ENCODE peak calls at places on chromosomes 5 and 9, in seven cellular contexts. W is Calu3, Y is PC-9, U is WTC11, E is mucosa of descending colon, B is astrocyte of the cerebellum, Z is HCT116. M is an unnamed sample.

GRCh38 chr5:180636403-180637075 is 12.9 kb downstream of the FLT4 start:
- DNase-seq in W (no peak), Z (no peak), U (peak; percentile 7), E (peak; percentile 11), Y (no peak), B (no peak), M (no peak)

GRCh38 chr9:111102793-111103474 is 64.7 kb upstream of the LPAR1 start:
- DNase-seq in E (no peak), Z (no peak), W (no peak), B (no peak), U (no peak), Y (no peak), M (no peak)

GRCh38 chr9:34463098-34463900 is 4.7 kb downstream of the DNAI1 start:
- DNase-seq in Y (peak; percentile 75), B (no peak), E (no peak), U (no peak), Z (peak; percentile 37), W (peak; percentile 31), M (no peak)

GRCh38 chr9:94639045-94639995 is at the start of gene FBP1:
- DNase-seq in B (no peak), Z (no peak), U (peak; percentile 59), W (peak; percentile 25), E (peak; percentile 83), Y (peak; percentile 60), M (no peak)

GRCh38 chr5:170860818-170861217 is 1.0 kb upstream of the RANBP17 start:
- DNase-seq in W (no peak), U (no peak), B (no peak), Z (no peak), E (no peak), Y (no peak), M (no peak)

GRCh38 chr5:9301200-9301599 is 244.7 kb downstream of the SEMA5A start:
- DNase-seq in E (no peak), Y (peak; percentile 32), Z (no peak), W (no peak), U (no peak), B (no peak), M (no peak)

GRCh38 chr5:168747987-168748777 is 169.0 kb upstream of the PANK3 start:
- DNase-seq in U (peak; percentile 86), Z (peak; percentile 48), Y (no peak), B (no peak), W (peak; percentile 69), E (peak; percentile 37), M (no peak)

GRCh38 chr9:75088646-75089368 is 493 bp downstream of the OSTF1 start:
- DNase-seq in U (peak; percentile 26), B (no peak), Z (no peak), E (peak; percentile 73), Y (peak; percentile 64), W (peak; percentile 70), M (no peak)

GRCh38 chr9:117247271-117247670 is 167.6 kb downstream of the ASTN2 start:
- DNase-seq in E (no peak), W (no peak), B (no peak), Z (no peak), U (no peak), Y (no peak), M (no peak)

GRCh38 chr5:172679621-172680212 is 38.7 kb downstream of the NEURL1B start:
- DNase-seq in B (no peak), E (no peak), W (no peak), Y (no peak), U (no peak), Z (no peak), M (no peak)

GRCh38 chr5:158538506-158539074 is 561.1 kb downstream of the EBF1 start:
- DNase-seq in Y (no peak), W (no peak), B (no peak), Z (no peak), U (peak; percentile 18), E (no peak), M (no peak)

GRCh38 chr9:16002816-16003215 is 450.0 kb downstream of the CCDC171 start:
- DNase-seq in U (no peak), B (no peak), E (no peak), Z (no peak), W (no peak), Y (no peak), M (no peak)

GRCh38 chr5:113090336-113091106 is 113.9 kb downstream of the DCP2 start:
- DNase-seq in Z (no peak), Y (no peak), E (no peak), B (no peak), U (no peak), W (no peak), M (no peak)

GRCh38 chr9:125977223-125977622 is 230.1 kb downstream of the PBX3 start:
- DNase-seq in Y (peak; percentile 53), U (no peak), B (no peak), Z (no peak), W (no peak), E (no peak), M (no peak)

GRCh38 chr5:115214541-115214940 is 44.8 kb upstream of the TRIM36 start:
- DNase-seq in Y (no peak), E (no peak), U (no peak), B (no peak), W (no peak), Z (no peak), M (no peak)

GRCh38 chr9:97801180-97801579 is 51.8 kb upstream of the FOXE1 start:
- DNase-seq in B (no peak), Y (no peak), U (no peak), Z (no peak), E (no peak), W (no peak), M (no peak)

GRCh38 chr9:2319421-2319820 is 302.2 kb upstream of the VLDLR start:
- DNase-seq in Y (no peak), B (no peak), E (no peak), W (no peak), U (no peak), Z (no peak), M (no peak)

GRCh38 chr9:97307091-97307490 is 368 bp upstream of the CCDC180 start:
- DNase-seq in E (peak; percentile 74), B (peak; percentile 49), W (no peak), Z (no peak), U (peak; percentile 99), Y (peak; percentile 49), M (no peak)

GRCh38 chr5:122699226-122699625 is 75.7 kb upstream of the SNX2 start:
- DNase-seq in E (no peak), B (no peak), U (no peak), W (no peak), Y (no peak), Z (no peak), M (no peak)

GRCh38 chr5:90504743-90505142 is 24.6 kb downstream of the LYSMD3 start:
- DNase-seq in E (no peak), B (no peak), U (no peak), Z (no peak), W (no peak), Y (no peak), M (no peak)

GRCh38 chr9:134390537-134390936 is 64.3 kb downstream of the RXRA start:
- DNase-seq in Y (no peak), Z (no peak), W (no peak), E (no peak), B (no peak), U (no peak), M (no peak)

GRCh38 chr5:136077046-136077445 is 48.3 kb downstream of the TGFBI start:
- DNase-seq in Z (no peak), E (no peak), B (no peak), U (no peak), W (no peak), Y (no peak), M (no peak)

GRCh38 chr5:93585054-93585751 is 2.2 kb downstream of the NR2F1 start:
- DNase-seq in Z (no peak), B (no peak), U (peak; percentile 50), E (peak; percentile 33), W (peak; percentile 51), Y (no peak), M (no peak)

GRCh38 chr9:100472268-100472667 is 681 bp upstream of the TMEFF1 start:
- DNase-seq in W (no peak), Z (no peak), E (no peak), U (no peak), Y (no peak), B (no peak), M (no peak)

GRCh38 chr5:179115307-179115706 is 55.1 kb downstream of the ZNF354C start:
- DNase-seq in Y (no peak), Z (no peak), B (no peak), E (no peak), W (no peak), U (no peak), M (no peak)

GRCh38 chr5:107813559-107813958 is 142.8 kb upstream of the EFNA5 start:
- DNase-seq in Y (no peak), E (no peak), B (no peak), W (no peak), Z (no peak), U (no peak), M (no peak)

DNA sequence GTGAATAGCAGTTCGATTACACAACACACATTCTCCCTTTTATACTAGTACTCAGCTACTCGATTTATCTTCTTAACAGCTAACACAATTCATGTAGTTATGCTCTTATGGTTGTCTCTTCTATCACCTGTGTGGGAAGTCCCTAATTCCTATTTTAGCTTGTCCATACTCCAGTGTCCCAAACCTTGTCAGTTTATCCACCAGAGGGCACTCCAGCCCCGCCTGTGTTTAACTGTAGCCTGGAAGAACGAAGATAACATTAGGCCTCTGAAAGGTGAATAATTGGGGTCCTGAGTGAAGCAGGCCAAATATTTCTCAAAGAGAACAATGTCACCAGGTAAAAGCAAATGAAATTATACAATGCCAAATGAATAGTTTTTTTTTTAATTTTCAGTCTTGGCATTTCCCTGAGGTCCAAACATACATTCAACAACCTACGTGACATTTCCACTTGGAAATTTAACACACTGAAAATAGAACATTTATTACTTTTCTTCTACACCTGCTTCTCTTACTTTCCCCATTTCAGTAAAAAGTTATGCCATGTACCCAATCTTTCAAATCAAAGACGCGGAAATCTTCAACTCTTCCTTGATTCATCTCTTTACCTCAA is 560.7 kb downstream of the HTR1A start:
- DNase-seq in Z (peak; percentile 6), B (peak; percentile 12), Y (no peak), E (peak; percentile 58), U (peak; percentile 80), W (peak; percentile 82), M (peak; percentile 10)
- TF ChIP-seq CTCF in Z (peak; percentile 19), B (peak; percentile 82), Y (peak; percentile 79), E (no peak), U (peak; percentile 76), W (peak; percentile 78), M (peak; percentile 90)

GRCh38 chr5:141677415-141677814 is 4.6 kb downstream of the ARAP3 start:
- DNase-seq in Z (no peak), E (no peak), B (no peak), U (peak; percentile 67), W (no peak), Y (no peak), M (no peak)
- TF ChIP-seq CTCF in Z (no peak), E (no peak), B (peak; percentile 45), U (peak; percentile 32), W (peak; percentile 36), Y (no peak), M (no peak)

DNA sequence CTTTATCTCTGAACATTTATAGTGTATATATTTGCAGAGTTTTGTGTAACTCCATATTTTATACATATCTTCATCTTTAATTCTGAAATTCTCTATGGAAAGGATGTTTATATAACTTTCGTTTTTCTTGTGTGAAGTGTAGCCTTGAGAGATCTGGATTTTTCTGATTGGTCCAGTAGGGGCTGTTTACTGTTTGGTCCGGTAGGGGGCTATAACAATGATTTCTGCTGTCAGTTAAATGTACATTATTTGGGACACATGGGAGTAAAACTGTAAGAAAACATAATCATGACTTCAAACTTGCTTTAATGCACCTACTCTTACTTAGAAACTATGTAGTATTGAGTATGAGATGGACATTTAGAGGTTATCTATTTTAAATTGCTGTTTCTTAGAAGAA is 527.1 kb upstream of the ARRDC3 start:
- DNase-seq in B (no peak), U (no peak), Z (no peak), Y (no peak), E (no peak), W (no peak), M (no peak)
- TF ChIP-seq CTCF in B (no peak), U (no peak), Z (no peak), Y (no peak), E (no peak), W (no peak), M (no peak)

GRCh38 chr9:91775708-91776028 is 174.4 kb downstream of the ROR2 start:
- DNase-seq in Z (no peak), U (no peak), B (no peak), E (no peak), W (no peak), Y (no peak), M (no peak)
- TF ChIP-seq CTCF in Z (no peak), U (no peak), B (no peak), E (peak; percentile 5), W (peak; percentile 31), Y (peak; percentile 34), M (no peak)

M was measured in LNCaP clone FGC.